ENCODE peak calls at places on chromosomes 5 and 9, in four cellular contexts. One of them, this sample, is unnamed.

GRCh38 chr9:100465270-100465669 is 7.7 kb upstream of the TMEFF1 start:
- DNase-seq in cardiac muscle cell: no peak
- DNase-seq in CD4-positive, CD25-positive, alpha-beta regulatory T cell: no peak
- DNase-seq in body of pancreas: no peak
- DNase-seq in this sample: no peak

GRCh38 chr5:37198842-37199241 is 50.3 kb downstream of the CPLANE1 start:
- DNase-seq in body of pancreas: no peak
- DNase-seq in CD4-positive, CD25-positive, alpha-beta regulatory T cell: no peak
- DNase-seq in cardiac muscle cell: no peak
- DNase-seq in this sample: no peak

GRCh38 chr5:167555771-167556170 is 735.7 kb upstream of the WWC1 start:
- DNase-seq in cardiac muscle cell: no peak
- DNase-seq in body of pancreas: no peak
- DNase-seq in CD4-positive, CD25-positive, alpha-beta regulatory T cell: no peak
- DNase-seq in this sample: no peak

GRCh38 chr5:102138243-102138653 is 157.8 kb downstream of the SLCO4C1 start:
- DNase-seq in body of pancreas: no peak
- DNase-seq in cardiac muscle cell: no peak
- DNase-seq in CD4-positive, CD25-positive, alpha-beta regulatory T cell: no peak
- DNase-seq in this sample: no peak

GRCh38 chr9:100561256-100561655 is 16.6 kb upstream of the CAVIN4 start:
- DNase-seq in body of pancreas: no peak
- DNase-seq in CD4-positive, CD25-positive, alpha-beta regulatory T cell: no peak
- DNase-seq in cardiac muscle cell: no peak
- DNase-seq in this sample: peak; percentile 6

GRCh38 chr5:105952875-105953274 is 1717.9 kb downstream of the EFNA5 start:
- DNase-seq in body of pancreas: no peak
- DNase-seq in CD4-positive, CD25-positive, alpha-beta regulatory T cell: no peak
- DNase-seq in cardiac muscle cell: no peak
- DNase-seq in this sample: no peak

GRCh38 chr9:76441551-76442322 is 17.2 kb upstream of the GCNT1 start:
- DNase-seq in body of pancreas: no peak
- DNase-seq in cardiac muscle cell: no peak
- DNase-seq in CD4-positive, CD25-positive, alpha-beta regulatory T cell: no peak
- DNase-seq in this sample: peak; percentile 71

GRCh38 chr5:154811239-154811638 is 39.2 kb downstream of the FAXDC2 start:
- DNase-seq in body of pancreas: no peak
- DNase-seq in cardiac muscle cell: no peak
- DNase-seq in CD4-positive, CD25-positive, alpha-beta regulatory T cell: no peak
- DNase-seq in this sample: no peak

GRCh38 chr5:159244163-159244562 is 18.9 kb upstream of the UBLCP1 start:
- DNase-seq in CD4-positive, CD25-positive, alpha-beta regulatory T cell: no peak
- DNase-seq in body of pancreas: no peak
- DNase-seq in cardiac muscle cell: no peak
- DNase-seq in this sample: no peak

GRCh38 chr5:156367602-156368001 is 40.6 kb downstream of the SGCD start:
- DNase-seq in cardiac muscle cell: no peak
- DNase-seq in body of pancreas: no peak
- DNase-seq in CD4-positive, CD25-positive, alpha-beta regulatory T cell: no peak
- DNase-seq in this sample: peak; percentile 82

GRCh38 chr9:3136999-3137675 is 293.2 kb upstream of the PUM3 start:
- DNase-seq in CD4-positive, CD25-positive, alpha-beta regulatory T cell: no peak
- DNase-seq in cardiac muscle cell: no peak
- DNase-seq in body of pancreas: no peak
- DNase-seq in this sample: peak; percentile 4

GRCh38 chr9:38085308-38085707 is 16.3 kb upstream of the SHB start:
- DNase-seq in cardiac muscle cell: no peak
- DNase-seq in body of pancreas: no peak
- DNase-seq in CD4-positive, CD25-positive, alpha-beta regulatory T cell: no peak
- DNase-seq in this sample: no peak

GRCh38 chr9:124038239-124038638 is 26.7 kb downstream of the LHX2 start:
- DNase-seq in body of pancreas: no peak
- DNase-seq in CD4-positive, CD25-positive, alpha-beta regulatory T cell: no peak
- DNase-seq in cardiac muscle cell: no peak
- DNase-seq in this sample: no peak

GRCh38 chr5:10586008-10586407 is 22.1 kb downstream of the ANKRD33B start:
- DNase-seq in body of pancreas: no peak
- DNase-seq in cardiac muscle cell: no peak
- DNase-seq in CD4-positive, CD25-positive, alpha-beta regulatory T cell: no peak
- DNase-seq in this sample: no peak

GRCh38 chr5:134142806-134143205 is 28.3 kb downstream of the TCF7 start:
- DNase-seq in cardiac muscle cell: no peak
- DNase-seq in body of pancreas: no peak
- DNase-seq in CD4-positive, CD25-positive, alpha-beta regulatory T cell: no peak
- DNase-seq in this sample: no peak